ENCODE peak calls at places on chromosomes 12 and 14, in seven cellular contexts. B is fibroblast of pulmonary artery; H is EH; X is HEK293T; W is CMK; C is activated naive CD4-positive, alpha-beta T cell; J is AG08396. U is an unnamed sample.

GRCh38 chr14:24058260-24058950 is 6.6 kb downstream of the CARMIL3 start:
- DNase-seq in B (peak), J (peak), H (peak), W (no peak), C (peak), X (peak), U (peak)

GRCh38 chr14:59964251-59965007 is 44.5 kb downstream of the LRRC9 start:
- DNase-seq in B (peak), W (no peak), H (peak), X (no peak), C (no peak), J (peak), U (no peak)

GRCh38 chr12:14138495-14138894 is 157.1 kb upstream of the GRIN2B start:
- DNase-seq in X (peak), C (no peak), B (no peak), H (no peak), W (no peak), J (no peak), U (no peak)

GRCh38 chr12:69066420-69067373 is 133.7 kb upstream of the CPM start:
- DNase-seq in X (no peak), W (no peak), J (no peak), H (no peak), C (no peak), B (no peak), U (peak)

GRCh38 chr12:10705655-10706054 is 17.5 kb downstream of the YBX3 start:
- DNase-seq in W (no peak), B (peak), X (no peak), C (no peak), J (no peak), H (peak), U (no peak)

GRCh38 chr14:105605501-105606304 is 79.3 kb downstream of the TMEM121 start:
- DNase-seq in C (no peak), J (no peak), X (no peak), W (no peak), H (no peak), B (no peak), U (no peak)

GRCh38 chr12:116595672-116596071 is 36.5 kb downstream of the MAP1LC3B2 start:
- DNase-seq in W (no peak), H (no peak), C (no peak), B (no peak), J (no peak), X (no peak), U (no peak)

GRCh38 chr14:71365305-71365865 is 458.1 kb downstream of the PCNX1 start:
- DNase-seq in C (no peak), X (no peak), H (peak), B (no peak), J (no peak), W (no peak), U (no peak)

GRCh38 chr12:9509464-9510166 is 98.1 kb downstream of the KLRB1 start:
- DNase-seq in J (peak), X (no peak), C (no peak), B (peak), W (no peak), H (peak), U (no peak)

GRCh38 chr12:69252033-69252432 is 12.7 kb downstream of the CPSF6 start:
- DNase-seq in H (peak), J (no peak), C (no peak), X (no peak), B (no peak), W (no peak), U (no peak)

U was measured in DMS153.